ENCODE peak calls at places on chromosomes 6 and 20, in eight cellular contexts. Z is endothelial cell of umbilical vein, J is SK-N-SH, E is colonic mucosa, Q is neuronal stem cell, X is IMR-90, S is fibroblast of lung, T is neural progenitor cell. P is an unnamed sample.

GRCh38 chr6:43436577-43437282 is 9.4 kb downstream of the ABCC10 start:
- DNase-seq in Z (peak; percentile 76), J (no peak), E (no peak), Q (no peak), X (peak; percentile 65), S (peak; percentile 70), T (no peak), P (no peak)

GRCh38 chr6:139457482-139457881 is 83.0 kb upstream of the CITED2 start:
- DNase-seq in Z (no peak), J (no peak), E (no peak), Q (no peak), X (peak; percentile 21), S (no peak), T (no peak), P (no peak)

GRCh38 chr20:46752639-46753235 is 43.3 kb downstream of the SLC2A10 start:
- DNase-seq in Z (peak; percentile 62), J (peak; percentile 60), E (peak; percentile 58), Q (peak; percentile 65), X (peak; percentile 62), S (peak; percentile 40), T (peak; percentile 83), P (peak; percentile 65)

GRCh38 chr20:24483435-24484080 is 14.1 kb downstream of the SYNDIG1 start:
- DNase-seq in Z (no peak), J (no peak), E (no peak), Q (no peak), X (no peak), S (no peak), T (no peak), P (no peak)

GRCh38 chr6:166532302-166532701 is 54.2 kb downstream of the RAMACL start:
- DNase-seq in Z (no peak), J (no peak), E (no peak), Q (no peak), X (no peak), S (no peak), T (no peak), P (no peak)

GRCh38 chr6:169176361-169176991 is 77.2 kb downstream of the THBS2 start:
- DNase-seq in Z (no peak), J (no peak), E (no peak), Q (no peak), X (no peak), S (no peak), T (no peak), P (no peak)

GRCh38 chr20:43220612-43221011 is 30.9 kb upstream of the PTPRT start:
- DNase-seq in Z (no peak), J (no peak), E (no peak), Q (no peak), X (peak; percentile 3), S (peak; percentile 17), T (no peak), P (no peak)

GRCh38 chr6:43917878-43918382 is 147.9 kb downstream of the VEGFA start:
- DNase-seq in Z (no peak), J (no peak), E (no peak), Q (no peak), X (peak; percentile 45), S (peak; percentile 77), T (no peak), P (no peak)

GRCh38 chr6:63802606-63803206 is 167.1 kb downstream of the PHF3 start:
- DNase-seq in Z (peak; percentile 47), J (peak; percentile 12), E (no peak), Q (no peak), X (peak; percentile 53), S (peak; percentile 17), T (no peak), P (no peak)

GRCh38 chr6:161481786-161482516 is 208.1 kb upstream of the AGPAT4 start:
- DNase-seq in Z (peak; percentile 72), J (no peak), E (no peak), Q (no peak), X (no peak), S (no peak), T (no peak), P (no peak)

GRCh38 chr6:36838896-36839818 is at the start of gene CPNE5:
- DNase-seq in Z (no peak), J (peak; percentile 82), E (no peak), Q (no peak), X (no peak), S (no peak), T (peak; percentile 74), P (peak; percentile 29)

GRCh38 chr6:11598687-11599086 is 61.1 kb downstream of the TMEM170B start:
- DNase-seq in Z (no peak), J (no peak), E (no peak), Q (no peak), X (no peak), S (no peak), T (no peak), P (no peak)

GRCh38 chr20:10540636-10541493 is 105.8 kb downstream of the SLX4IP start:
- DNase-seq in Z (peak; percentile 88), J (no peak), E (no peak), Q (no peak), X (peak; percentile 94), S (peak; percentile 92), T (no peak), P (no peak)

GRCh38 chr20:34709836-34710567 is 5.9 kb downstream of the TP53INP2 start:
- DNase-seq in Z (peak; percentile 86), J (peak; percentile 90), E (peak; percentile 77), Q (peak; percentile 80), X (peak; percentile 51), S (peak; percentile 66), T (peak; percentile 90), P (no peak)

GRCh38 chr6:35392111-35392702 is 49.8 kb downstream of the PPARD start:
- DNase-seq in Z (no peak), J (no peak), E (peak; percentile 94), Q (no peak), X (no peak), S (peak; percentile 39), T (no peak), P (no peak)

DNA sequence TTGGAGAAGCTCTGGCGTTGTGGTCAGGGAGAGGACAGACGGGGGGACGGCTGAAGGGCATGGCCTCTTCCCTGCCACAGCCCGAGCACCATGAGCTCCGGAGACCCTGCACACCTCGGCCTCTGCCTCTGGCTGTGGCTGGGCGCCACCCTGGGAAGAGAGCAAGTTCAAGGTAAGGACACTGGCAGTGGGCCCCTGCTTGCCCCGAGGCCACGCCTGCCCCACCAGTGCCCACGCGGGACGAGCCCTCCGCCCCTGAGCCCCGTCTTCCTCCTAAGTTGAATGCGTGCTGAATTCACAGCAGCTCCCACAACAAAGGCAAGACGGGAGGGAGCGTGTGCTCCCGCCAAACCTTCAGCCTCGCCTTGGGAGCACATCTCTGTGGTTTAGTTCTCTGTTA is 2.0 kb downstream of the COL20A1 start:
- DNase-seq in Z (no peak), J (no peak), E (no peak), Q (no peak), X (no peak), S (no peak), T (no peak), P (no peak)
- H3K9ac ChIP-seq in Z (no peak overlapping the region), J (no peak overlapping the region), E (no peak overlapping the region), Q (peak overlapping the region; percentile 27), X (no peak overlapping the region), S (no peak overlapping the region), T (no peak overlapping the region), P (no peak overlapping the region)

GRCh38 chr6:4613795-4614194 is 162.4 kb upstream of the CDYL start:
- DNase-seq in Z (no peak), J (no peak), E (no peak), Q (no peak), X (no peak), S (no peak), T (no peak), P (no peak)

GRCh38 chr6:4614637-4615036 is 161.6 kb upstream of the CDYL start:
- DNase-seq in Z (no peak), J (no peak), E (no peak), Q (no peak), X (no peak), S (no peak), T (no peak), P (no peak)

GRCh38 chr6:4611441-4612129 is 164.6 kb upstream of the CDYL start:
- DNase-seq in Z (no peak), J (no peak), E (peak; percentile 38), Q (no peak), X (no peak), S (no peak), T (no peak), P (no peak)

GRCh38 chr6:4613381-4613780 is 162.8 kb upstream of the CDYL start:
- DNase-seq in Z (no peak), J (no peak), E (no peak), Q (no peak), X (no peak), S (no peak), T (no peak), P (no peak)

DNA sequence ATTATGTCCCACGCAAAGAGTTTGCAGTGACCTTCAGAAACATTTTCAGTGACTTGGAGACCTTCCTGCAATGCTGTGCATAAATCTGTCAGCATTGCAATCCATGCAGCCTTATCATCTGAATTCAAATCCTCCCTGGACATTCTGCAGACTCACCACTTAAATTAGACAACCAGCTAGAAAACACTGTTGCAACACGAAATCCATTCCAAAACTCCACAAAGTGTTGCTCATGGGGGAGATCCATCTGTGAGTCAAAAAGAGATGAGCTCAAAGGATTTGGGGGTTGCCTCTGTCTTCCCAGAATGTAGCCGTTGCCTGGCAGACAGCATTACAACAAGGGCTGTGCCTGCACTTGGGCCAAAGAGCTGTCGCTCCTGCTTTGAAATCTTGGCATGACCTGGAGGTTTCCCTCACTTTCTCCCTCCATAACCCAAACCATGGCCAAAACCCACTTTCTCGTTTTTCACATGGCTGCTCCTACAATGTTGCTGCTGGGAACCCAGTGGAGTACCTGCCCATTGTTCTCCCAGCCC is 163.5 kb upstream of the CDYL start:
- DNase-seq in Z (no peak), J (no peak), E (no peak), Q (no peak), X (peak; percentile 32), S (no peak), T (no peak), P (no peak)
- H3K4me1 ChIP-seq in Z (peaks cover 18% of the 10 kb centered on the region), J (no peaks in the 10 kb centered on the region), E (peaks cover under 1% of the 10 kb centered on the region), Q (no peaks in the 10 kb centered on the region), X (peaks cover 6% of the 10 kb centered on the region), S (peaks cover 7% of the 10 kb centered on the region), T (no peaks in the 10 kb centered on the region), P (no peaks in the 10 kb centered on the region)

DNA sequence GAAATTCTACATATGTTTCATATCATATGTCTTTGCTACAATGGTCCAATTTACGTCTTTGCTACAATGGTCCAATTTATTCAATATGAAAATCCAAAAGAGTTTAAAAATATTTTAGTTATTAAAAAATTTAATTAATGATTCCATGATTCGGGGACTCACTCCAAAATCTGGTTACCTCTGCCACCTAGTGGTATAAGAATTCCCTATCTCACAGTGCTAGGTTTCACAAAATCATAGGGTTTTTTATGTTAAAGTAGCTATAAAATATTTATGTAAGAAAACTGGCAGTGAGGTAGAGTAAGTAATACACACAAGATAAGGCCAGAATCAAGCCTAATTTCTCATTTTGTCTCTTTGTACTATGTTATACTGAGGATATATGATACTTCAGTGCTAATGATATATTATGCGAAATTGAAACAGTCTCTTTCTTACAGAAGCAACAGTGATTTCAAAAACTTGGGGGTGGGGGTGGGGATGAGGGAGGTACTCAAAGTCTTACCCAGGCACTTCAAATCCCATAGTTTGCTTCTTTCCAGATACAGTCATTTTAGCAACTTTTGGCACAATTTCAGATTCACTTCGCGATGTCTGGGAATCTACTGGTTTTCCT is 52.3 kb downstream of the HBS1L start:
- DNase-seq in Z (peak; percentile 45), J (peak; percentile 22), E (no peak), Q (no peak), X (peak; percentile 40), S (peak; percentile 14), T (peak; percentile 21), P (no peak)
- H3K4me3 ChIP-seq in Z (no peak overlapping the region), J (no peak overlapping the region), E (no peak overlapping the region), Q (no peak overlapping the region), X (no peak overlapping the region), S (no peak overlapping the region), T (no peak overlapping the region), P (no peak overlapping the region)

GRCh38 chr20:47929368-47930115 is 144.3 kb upstream of the SULF2 start:
- DNase-seq in Z (peak; percentile 12), J (no peak), E (no peak), Q (no peak), X (peak; percentile 26), S (peak; percentile 89), T (peak; percentile 56), P (no peak)
- H3K9ac ChIP-seq in Z (no peak overlapping the region), J (no peak overlapping the region), E (no peak overlapping the region), Q (no peak overlapping the region), X (no peak overlapping the region), S (no peak overlapping the region), T (no peak overlapping the region), P (no peak overlapping the region)